ENCODE peak calls at places on chromosomes 3 and 15, in eight cellular contexts. N is psoas muscle; B is activated CD8-positive, alpha-beta memory T cell treated with anti-CD3 and anti-CD28 coated beads, Interleukin-2, amount 10 ng/mL, durations not matched to agents 7 days and 5 days; F is WTC11; H is sciatic nerve; P is activated T-helper 17 cell treated with anti-CD3 and anti-CD28 coated beads, Interleukin-2, amount 50 U/mL, for 72 hours; M is lower lobe of right lung; D is HCT116. Z is an unnamed sample.

GRCh38 chr15:92395557-92395956 is 1.9 kb downstream of the ST8SIA2 start:
- ATAC-seq in N (no peak), B (no peak), F (no peak), H (no peak), P (no peak), M (no peak), D (no peak), Z (no peak)

GRCh38 chr15:99571299-99571698 is 5.5 kb downstream of the MEF2A start:
- ATAC-seq in N (no peak), B (no peak), F (no peak), H (no peak), P (peak; percentile 46), M (no peak), D (no peak), Z (no peak)

GRCh38 chr3:82080261-82080660 is 318.8 kb upstream of the GBE1 start:
- ATAC-seq in N (no peak), B (no peak), F (no peak), H (no peak), P (no peak), M (no peak), D (no peak), Z (no peak)

GRCh38 chr3:10783360-10784346 is 32.4 kb upstream of the SLC6A11 start:
- ATAC-seq in N (no peak), B (no peak), F (peak; percentile 67), H (no peak), P (no peak), M (peak; percentile 63), D (peak; percentile 87), Z (peak; percentile 58)

GRCh38 chr3:141436180-141436579 is 50.6 kb upstream of the RASA2 start:
- ATAC-seq in N (no peak), B (no peak), F (no peak), H (no peak), P (no peak), M (no peak), D (no peak), Z (no peak)

GRCh38 chr3:193865339-193865738 is 270.6 kb upstream of the HES1 start:
- ATAC-seq in N (no peak), B (no peak), F (no peak), H (no peak), P (peak; percentile 73), M (no peak), D (no peak), Z (no peak)

GRCh38 chr3:124903896-124904879 is 17.0 kb upstream of the ITGB5 start:
- ATAC-seq in N (no peak), B (no peak), F (no peak), H (no peak), P (no peak), M (no peak), D (no peak), Z (no peak)

GRCh38 chr3:99949956-99950670 is 132.5 kb downstream of the CMSS1 start:
- ATAC-seq in N (no peak), B (no peak), F (no peak), H (no peak), P (no peak), M (no peak), D (no peak), Z (no peak)

GRCh38 chr15:58224068-58224467 is 85.9 kb downstream of the AQP9 start:
- ATAC-seq in N (no peak), B (no peak), F (no peak), H (peak; percentile 67), P (no peak), M (no peak), D (no peak), Z (no peak)

GRCh38 chr15:48646364-48646763 is 855 bp upstream of the FBN1 start:
- ATAC-seq in N (no peak), B (no peak), F (peak; percentile 4), H (peak; percentile 5), P (no peak), M (no peak), D (no peak), Z (no peak)

GRCh38 chr15:69881760-69882159 is 216.0 kb downstream of the TLE3 start:
- ATAC-seq in N (peak; percentile 67), B (no peak), F (no peak), H (no peak), P (no peak), M (no peak), D (no peak), Z (no peak)

GRCh38 chr3:197322149-197322548 is 23.7 kb upstream of the DLG1 start:
- ATAC-seq in N (no peak), B (no peak), F (no peak), H (no peak), P (no peak), M (no peak), D (no peak), Z (no peak)

GRCh38 chr15:42058791-42059190 is 35.6 kb downstream of the PLA2G4D start:
- ATAC-seq in N (no peak), B (no peak), F (no peak), H (no peak), P (no peak), M (no peak), D (no peak), Z (no peak)

GRCh38 chr15:77599899-77600298 is 32.8 kb downstream of the LINGO1 start:
- ATAC-seq in N (no peak), B (no peak), F (peak; percentile 53), H (no peak), P (peak; percentile 24), M (no peak), D (peak; percentile 92), Z (peak; percentile 57)

Z was measured in SK-N-SH treated with all-trans-retinoic acid at 6 μM for 48 hours.